ENCODE peak calls at places on chromosomes 13 and 19, in five cellular contexts. Q is cardiac muscle cell, G is AG04450, W is fibroblast of the aortic adventitia, X is uterus. Y is an unnamed sample.

GRCh38 chr13:46132109-46132508 is 27.3 kb upstream of the CPB2 start:
- DNase-seq in X (no peak), W (no peak), G (no peak), Q (no peak), Y (no peak)

GRCh38 chr19:38852231-38853044 is 2.7 kb upstream of the HNRNPL start:
- DNase-seq in W (peak; percentile 61), X (peak; percentile 70), G (no peak), Q (no peak), Y (peak; percentile 83)

GRCh38 chr13:83048419-83048818 is 833.9 kb downstream of the SLITRK1 start:
- DNase-seq in G (no peak), Q (no peak), X (no peak), W (peak; percentile 36), Y (peak; percentile 66)

GRCh38 chr13:114072421-114072820 is 60.0 kb downstream of the RASA3 start:
- DNase-seq in G (no peak), W (no peak), Q (no peak), X (no peak), Y (no peak)

GRCh38 chr19:5115351-5115750 is 146.4 kb downstream of the KDM4B start:
- DNase-seq in G (no peak), Q (no peak), W (no peak), X (no peak), Y (no peak)

GRCh38 chr13:90447735-90448103 is 899.8 kb upstream of the MIR17HG start:
- DNase-seq in W (peak; percentile 51), X (no peak), G (no peak), Q (no peak), Y (peak; percentile 75)

GRCh38 chr19:8567522-8568172 is 9.6 kb downstream of the MYO1F start:
- DNase-seq in W (no peak), G (no peak), X (no peak), Q (no peak), Y (no peak)

GRCh38 chr19:44737238-44738160 is 11.0 kb upstream of the BCL3 start:
- DNase-seq in G (no peak), W (peak; percentile 78), Q (no peak), X (no peak), Y (peak; percentile 51)

GRCh38 chr13:75442736-75443234 is 39.2 kb downstream of the TBC1D4 start:
- DNase-seq in X (no peak), W (no peak), G (no peak), Q (no peak), Y (peak; percentile 12)

GRCh38 chr19:2769218-2769617 is 13.9 kb downstream of the SGTA start:
- DNase-seq in X (no peak), G (no peak), Q (no peak), W (no peak), Y (no peak)

GRCh38 chr19:43639507-43640423 is at the start of gene CADM4:
- DNase-seq in Q (peak; percentile 71), W (no peak), X (peak; percentile 33), G (no peak), Y (no peak)

GRCh38 chr13:32309812-32310706 is 5.1 kb downstream of the ZAR1L start:
- DNase-seq in X (no peak), Q (peak; percentile 70), G (peak; percentile 41), W (peak; percentile 85), Y (peak; percentile 67)

GRCh38 chr13:25042141-25042540 is 53.8 kb upstream of the PABPC3 start:
- DNase-seq in G (no peak), Q (no peak), X (no peak), W (no peak), Y (no peak)

GRCh38 chr19:47760632-47760999 is 15.3 kb downstream of the NOP53 start:
- DNase-seq in Q (no peak), G (no peak), W (no peak), X (no peak), Y (no peak)

GRCh38 chr19:45231891-45232290 is 13.3 kb downstream of the EXOC3L2 start:
- DNase-seq in X (no peak), Q (no peak), W (no peak), G (no peak), Y (no peak)

GRCh38 chr13:55517312-55517711 is 1623.4 kb upstream of the PRR20A start:
- DNase-seq in G (no peak), X (no peak), Q (no peak), W (no peak), Y (no peak)

GRCh38 chr13:84553252-84553651 is 671.0 kb upstream of the SLITRK1 start:
- DNase-seq in X (no peak), W (peak; percentile 4), G (no peak), Q (no peak), Y (no peak)

GRCh38 chr13:33761744-33762143 is 56.2 kb upstream of the RFC3 start:
- DNase-seq in G (no peak), Q (peak; percentile 14), W (no peak), X (no peak), Y (peak; percentile 8)
- TF ChIP-seq CTCF in G (no peak), Q (no peak), W (no peak), X (no peak), Y (no peak)

GRCh38 chr13:77478645-77478997 is 56.9 kb upstream of the SCEL start:
- DNase-seq in X (no peak), G (no peak), W (no peak), Q (no peak), Y (no peak)
- H3K4me3 ChIP-seq in X (peak overlapping the region; percentile 31), G (no peak overlapping the region), W (no peak overlapping the region), Q (no peak overlapping the region), Y (no peak overlapping the region)

GRCh38 chr13:26075498-26075897 is 23.7 kb upstream of the SHISA2 start:
- DNase-seq in X (no peak), Q (no peak), G (no peak), W (no peak), Y (no peak)

GRCh38 chr13:26074706-26075105 is 22.9 kb upstream of the SHISA2 start:
- DNase-seq in G (no peak), W (peak; percentile 8), X (no peak), Q (no peak), Y (peak; percentile 13)
- TF ChIP-seq CTCF in G (no peak), W (no peak), X (no peak), Q (peak; percentile 11), Y (no peak)

DNA sequence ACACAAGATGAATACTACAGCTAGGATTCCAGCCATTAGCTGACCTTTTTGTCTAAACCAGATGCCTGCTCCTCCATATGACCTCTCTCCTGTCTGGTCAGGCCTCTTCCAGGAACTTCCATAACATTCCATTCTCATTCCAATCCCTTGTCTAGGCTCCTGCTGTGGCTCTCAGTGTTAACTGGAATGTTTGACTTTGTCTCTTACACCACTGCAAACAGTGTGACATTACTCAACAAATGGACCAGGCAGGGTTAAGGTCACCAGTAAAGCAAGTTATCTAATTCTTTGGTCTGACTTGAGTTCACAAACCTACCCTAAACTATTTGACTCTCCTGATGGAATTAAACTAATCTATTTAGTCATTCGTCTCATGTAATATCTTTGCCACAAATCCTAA is 2.1 kb upstream of the GPC6 start:
- DNase-seq in X (no peak), G (no peak), W (peak; percentile 67), Q (peak; percentile 41), Y (peak; percentile 84)
- H3K4me3 ChIP-seq in X (no peak overlapping the region), G (no peak overlapping the region), W (no peak overlapping the region), Q (no peak overlapping the region), Y (no peak overlapping the region)

GRCh38 chr19:7153008-7153407 is 83.5 kb downstream of the ZNF557 start:
- DNase-seq in Q (no peak), X (no peak), W (no peak), G (no peak), Y (no peak)
- TF ChIP-seq CTCF in Q (no peak), X (no peak), W (no peak), G (no peak), Y (no peak)